ENCODE peak calls at places on chromosomes 16 and 17, in nine cellular contexts. J is MM.1S, N is RWPE2, Y is lower lobe of right lung, P is right cardiac atrium, U is dorsolateral prefrontal cortex, L is heart left ventricle, Z is AG04450, H is body of pancreas. B is an unnamed sample.

GRCh38 chr17:16027708-16028584 is 28.3 kb downstream of the TTC19 start:
- DNase-seq in J (no peak), H (peak), U (no peak), L (no peak), N (peak), P (no peak), Y (no peak), Z (peak), B (peak)

GRCh38 chr17:41917957-41918391 is 777 bp downstream of the ACLY start:
- DNase-seq in U (peak), P (peak), J (peak), L (peak), Y (peak), Z (no peak), N (no peak), H (peak), B (no peak)

GRCh38 chr16:88437367-88437964 is 15.6 kb upstream of the ZFPM1 start:
- DNase-seq in H (peak), N (no peak), Z (no peak), L (no peak), J (peak), P (peak), U (no peak), Y (peak), B (no peak)

GRCh38 chr16:86083382-86084002 is 184.5 kb downstream of the IRF8 start:
- DNase-seq in P (no peak), L (no peak), J (no peak), Z (no peak), U (peak), Y (no peak), N (peak), H (peak), B (no peak)

GRCh38 chr16:29748077-29748759 is 2.4 kb upstream of the C16orf54 start:
- DNase-seq in J (no peak), L (no peak), N (no peak), Y (no peak), P (no peak), H (no peak), Z (no peak), U (no peak), B (no peak)

GRCh38 chr17:56681561-56682266 is 88.2 kb downstream of the NOG start:
- DNase-seq in P (no peak), U (no peak), N (no peak), J (peak), Y (no peak), L (no peak), Z (peak), H (no peak), B (peak)

GRCh38 chr16:24848065-24848464 is 2.3 kb downstream of the SLC5A11 start:
- DNase-seq in N (no peak), Z (no peak), H (no peak), P (no peak), U (no peak), L (no peak), J (no peak), Y (no peak), B (no peak)

GRCh38 chr17:55576237-55576998 is 65.2 kb upstream of the SMIM36 start:
- DNase-seq in P (peak), Y (peak), H (no peak), U (no peak), N (no peak), J (no peak), Z (peak), L (no peak), B (peak)

GRCh38 chr17:77296769-77297409 is 156.1 kb downstream of the SEC14L1 start:
- DNase-seq in L (no peak), U (no peak), H (no peak), Z (no peak), Y (no peak), J (no peak), N (no peak), P (no peak), B (no peak)

GRCh38 chr16:70711211-70711978 is 25.5 kb upstream of the MTSS2 start:
- DNase-seq in H (no peak), U (no peak), Y (no peak), N (no peak), L (no peak), Z (no peak), P (no peak), J (no peak), B (no peak)

GRCh38 chr16:52501746-52502145 is 45.2 kb downstream of the TOX3 start:
- DNase-seq in J (no peak), Z (no peak), Y (no peak), N (no peak), L (no peak), U (no peak), P (no peak), H (no peak), B (no peak)

GRCh38 chr17:48441231-48441711 is 11.3 kb upstream of the SKAP1 start:
- DNase-seq in P (no peak), L (no peak), N (no peak), Y (no peak), H (no peak), Z (no peak), J (peak), U (no peak), B (no peak)

GRCh38 chr16:59543641-59544040 is 809.5 kb upstream of the GOT2 start:
- DNase-seq in U (no peak), N (no peak), J (no peak), L (no peak), Z (peak), Y (no peak), H (no peak), P (no peak), B (peak)

GRCh38 chr17:78979780-78980623 is at the start of gene LGALS3BP:
- DNase-seq in L (peak), J (no peak), H (peak), P (peak), U (peak), Z (peak), N (peak), Y (peak), B (peak)

GRCh38 chr16:87324411-87325275 is 7.5 kb upstream of the C16orf95 start:
- DNase-seq in P (no peak), Z (no peak), N (peak), H (no peak), Y (no peak), L (peak), J (no peak), U (no peak), B (no peak)

GRCh38 chr16:53945996-53946395 is 242.0 kb downstream of the FTO start:
- DNase-seq in J (no peak), L (no peak), P (no peak), U (no peak), Y (no peak), Z (peak), N (no peak), H (no peak), B (peak)

GRCh38 chr17:10292057-10292931 is 80.5 kb downstream of the MYH13 start:
- DNase-seq in U (no peak), L (peak), H (no peak), Z (no peak), J (no peak), N (peak), Y (no peak), P (peak), B (peak)

DNA sequence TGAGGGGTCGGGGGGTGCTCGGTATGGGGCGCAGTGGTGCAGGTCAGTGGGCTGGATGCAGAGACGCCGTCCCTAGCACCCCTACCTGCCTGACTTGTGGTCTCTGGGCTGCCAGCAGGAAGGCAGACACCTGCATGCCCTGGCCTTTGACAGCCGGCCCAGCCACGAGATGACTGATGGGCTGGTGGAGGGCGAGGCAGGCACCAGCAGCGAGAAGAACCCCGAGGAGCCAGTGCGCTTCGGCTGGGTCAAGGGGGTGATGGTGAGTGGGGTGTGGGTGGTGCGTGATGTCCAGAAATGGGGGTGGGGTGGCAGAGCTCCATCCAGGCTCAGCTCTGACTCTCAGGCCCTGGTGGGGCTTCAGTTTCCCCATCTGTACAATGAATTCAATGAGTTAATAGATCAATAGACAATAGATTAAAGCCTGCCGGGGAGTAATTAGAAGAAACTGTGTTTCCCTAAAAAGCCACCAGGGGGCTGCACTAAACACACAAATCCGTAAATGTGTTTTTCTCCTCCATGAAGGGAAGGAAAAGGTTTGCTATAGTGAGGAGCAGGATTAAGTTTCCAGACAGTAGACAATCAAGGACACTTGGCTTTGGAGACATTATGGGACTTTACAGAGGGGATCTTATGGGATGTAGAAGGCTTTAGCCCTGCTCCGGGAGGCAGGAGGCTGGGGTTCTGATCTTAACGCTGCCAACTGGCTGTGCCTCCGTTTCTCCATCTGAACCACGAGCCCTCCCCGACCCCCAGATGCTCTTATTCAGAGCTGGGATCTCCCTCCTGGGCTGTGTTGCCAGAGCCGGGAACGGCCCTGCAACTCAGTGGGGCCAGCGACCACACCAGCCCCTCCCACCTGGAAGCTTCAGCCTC is 2.2 kb downstream of the SLC12A3 start:
- DNase-seq in P (no peak), U (no peak), N (no peak), Z (no peak), J (peak), Y (no peak), H (peak), L (no peak), B (no peak)
- H3K27ac ChIP-seq in P (no peak), U (no peak), N (no peak), Z (no peak), J (no peak), Y (no peak), H (no peak), L (no peak), B (no peak)

GRCh38 chr16:12096828-12097522 is 120.4 kb downstream of the SNX29 start:
- DNase-seq in J (no peak), N (peak), H (no peak), L (no peak), Z (no peak), U (no peak), Y (no peak), P (no peak), B (no peak)
- H3K27ac ChIP-seq in J (no peak), N (no peak), H (no peak), L (no peak), Z (peak), U (peak), Y (no peak), P (peak), B (no peak)

DNA sequence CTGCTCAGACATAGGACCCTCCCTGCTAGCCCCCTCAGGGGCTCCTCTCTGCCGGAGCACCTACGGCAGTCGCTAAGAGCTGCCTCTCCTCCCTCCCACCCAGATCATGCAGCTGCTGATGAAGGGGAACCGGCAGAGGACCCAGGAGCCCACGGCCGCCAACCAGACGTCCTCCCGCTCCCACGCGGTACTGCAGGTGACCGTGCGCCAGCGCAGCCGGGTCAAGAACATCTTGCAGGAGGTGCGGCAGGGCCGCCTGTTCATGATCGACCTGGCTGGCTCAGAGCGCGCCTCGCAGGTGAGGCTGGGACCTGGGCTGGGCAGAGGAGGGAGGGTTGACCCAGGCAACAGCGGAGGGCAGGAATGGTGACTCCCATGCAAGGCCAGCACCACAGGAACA is 17.0 kb downstream of the BTBD17 start:
- DNase-seq in Z (no peak), H (no peak), N (no peak), P (no peak), L (peak), Y (no peak), U (no peak), J (no peak), B (no peak)
- H3K27ac ChIP-seq in Z (no peak), H (no peak), N (no peak), P (no peak), L (no peak), Y (no peak), U (no peak), J (no peak), B (no peak)

GRCh38 chr17:40530531-40530987 is 29.1 kb upstream of the TNS4 start:
- DNase-seq in Y (no peak), H (no peak), P (no peak), U (no peak), L (no peak), J (no peak), Z (no peak), N (peak), B (no peak)
- H3K27ac ChIP-seq in Y (no peak), H (no peak), P (no peak), U (no peak), L (no peak), J (no peak), Z (no peak), N (peak), B (peak)

DNA sequence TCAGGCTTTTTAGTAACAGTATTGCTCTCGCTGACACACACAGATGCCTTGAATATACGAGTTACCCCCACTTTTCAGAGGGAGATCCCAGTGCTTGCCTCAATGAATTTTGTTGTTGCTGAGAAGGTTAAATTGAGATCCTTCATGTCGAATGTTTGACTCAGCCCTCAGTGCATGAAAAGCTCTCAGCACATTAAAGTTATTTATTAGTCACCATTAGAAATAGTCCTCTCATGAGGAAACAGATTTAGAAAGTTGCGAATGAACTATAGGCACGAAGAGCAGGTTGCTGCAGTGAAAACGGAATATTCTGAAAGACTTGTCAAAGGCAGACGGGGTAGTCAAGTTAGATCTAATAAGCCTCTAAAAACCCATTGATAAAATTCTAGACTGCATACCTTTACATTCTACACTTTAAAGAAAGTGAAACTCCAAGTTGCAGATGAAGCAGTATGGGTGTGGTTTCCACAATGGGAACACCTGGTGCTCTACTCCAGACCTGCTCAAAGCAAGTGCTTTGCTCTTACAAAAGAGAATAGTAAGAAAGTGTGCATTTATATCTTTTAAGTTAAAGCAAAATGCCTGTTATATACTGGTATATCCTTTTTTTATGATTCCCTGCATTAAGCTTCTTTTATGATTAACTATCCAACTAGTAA is 238.1 kb downstream of the MAF start:
- DNase-seq in H (no peak), U (no peak), P (no peak), J (peak), L (no peak), N (no peak), Z (no peak), Y (no peak), B (no peak)
- H3K27ac ChIP-seq in H (no peak), U (no peak), P (no peak), J (peak), L (no peak), N (no peak), Z (no peak), Y (no peak), B (no peak)

GRCh38 chr16:77721752-77722314 is 481 bp upstream of the NUDT7 start:
- DNase-seq in Z (no peak), J (no peak), U (no peak), L (no peak), Y (no peak), P (no peak), N (no peak), H (no peak), B (no peak)

GRCh38 chr16:77724174-77724573 is 1.9 kb downstream of the NUDT7 start:
- DNase-seq in Z (no peak), H (no peak), Y (no peak), P (no peak), J (no peak), L (no peak), N (no peak), U (no peak), B (no peak)

GRCh38 chr16:77722315-77723107 is at the start of gene NUDT7:
- DNase-seq in U (peak), L (peak), Y (peak), Z (peak), J (peak), N (peak), H (peak), P (peak), B (peak)

DNA sequence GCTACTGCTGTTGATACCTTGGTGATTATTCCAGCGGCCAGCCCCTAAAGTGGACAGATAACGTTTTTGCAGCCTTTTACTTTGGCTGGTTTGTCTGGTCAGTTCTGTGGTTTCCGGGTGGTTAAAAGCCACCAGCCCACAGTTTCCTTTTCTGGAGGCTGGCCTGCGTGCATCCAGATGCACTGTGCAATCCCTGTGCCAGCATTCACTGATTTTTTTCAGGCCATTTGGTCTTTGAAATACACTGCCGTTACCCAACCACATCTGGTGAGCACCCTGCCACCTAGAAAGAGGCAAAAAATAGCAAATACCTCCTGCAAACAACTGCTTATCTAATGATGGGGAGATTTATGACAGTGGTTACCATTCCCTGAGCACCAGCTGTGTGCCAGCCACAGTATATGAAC is 797 bp downstream of the NUDT7 start:
- DNase-seq in N (no peak), U (no peak), Y (no peak), P (peak), Z (peak), H (peak), J (peak), L (no peak), B (no peak)
- H3K27ac ChIP-seq in N (peak), U (peak), Y (peak), P (peak), Z (peak), H (peak), J (peak), L (peak), B (no peak)

GRCh38 chr16:20897253-20897896 is 2.8 kb downstream of the DCUN1D3 start:
- DNase-seq in Z (no peak), Y (no peak), H (no peak), N (no peak), L (no peak), U (no peak), P (no peak), J (no peak), B (peak)

GRCh38 chr16:20899503-20900298 is 457 bp downstream of the DCUN1D3 start:
- DNase-seq in H (peak), Z (no peak), P (no peak), L (no peak), N (no peak), Y (peak), U (no peak), J (no peak), B (no peak)

GRCh38 chr16:20900299-20901067 is at the start of the genes DCUN1D3 and LYRM1:
- DNase-seq in N (peak), Z (peak), J (peak), Y (peak), U (peak), P (peak), H (peak), L (peak), B (peak)

GRCh38 chr16:20898938-20899502 is 1.1 kb downstream of the DCUN1D3 start:
- DNase-seq in N (no peak), J (no peak), U (no peak), Z (peak), L (no peak), P (no peak), H (no peak), Y (no peak), B (peak)

DNA sequence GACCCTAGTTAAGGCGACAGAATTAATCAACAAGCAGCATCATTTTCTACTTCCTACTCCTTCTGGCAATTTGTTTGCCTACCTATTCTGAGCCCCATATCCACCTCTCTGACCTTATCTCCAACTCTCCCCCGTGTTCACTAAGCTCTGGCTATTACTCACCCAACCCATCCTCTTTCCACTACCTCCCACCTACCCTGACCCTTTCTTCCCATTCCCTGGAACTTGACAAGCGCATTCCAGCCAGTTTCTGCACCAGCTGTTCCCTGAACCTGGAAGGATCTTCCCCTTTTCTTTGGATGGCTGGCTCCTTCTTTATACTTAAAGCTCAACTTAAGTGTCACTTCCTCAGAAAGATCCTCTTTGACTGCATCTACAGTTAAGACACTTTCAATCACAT is 2.3 kb downstream of the DCUN1D3 start:
- DNase-seq in J (no peak), U (no peak), Z (no peak), L (no peak), N (no peak), H (no peak), P (no peak), Y (no peak), B (no peak)
- H3K27ac ChIP-seq in J (no peak), U (peak), Z (no peak), L (peak), N (peak), H (peak), P (no peak), Y (peak), B (no peak)

DNA sequence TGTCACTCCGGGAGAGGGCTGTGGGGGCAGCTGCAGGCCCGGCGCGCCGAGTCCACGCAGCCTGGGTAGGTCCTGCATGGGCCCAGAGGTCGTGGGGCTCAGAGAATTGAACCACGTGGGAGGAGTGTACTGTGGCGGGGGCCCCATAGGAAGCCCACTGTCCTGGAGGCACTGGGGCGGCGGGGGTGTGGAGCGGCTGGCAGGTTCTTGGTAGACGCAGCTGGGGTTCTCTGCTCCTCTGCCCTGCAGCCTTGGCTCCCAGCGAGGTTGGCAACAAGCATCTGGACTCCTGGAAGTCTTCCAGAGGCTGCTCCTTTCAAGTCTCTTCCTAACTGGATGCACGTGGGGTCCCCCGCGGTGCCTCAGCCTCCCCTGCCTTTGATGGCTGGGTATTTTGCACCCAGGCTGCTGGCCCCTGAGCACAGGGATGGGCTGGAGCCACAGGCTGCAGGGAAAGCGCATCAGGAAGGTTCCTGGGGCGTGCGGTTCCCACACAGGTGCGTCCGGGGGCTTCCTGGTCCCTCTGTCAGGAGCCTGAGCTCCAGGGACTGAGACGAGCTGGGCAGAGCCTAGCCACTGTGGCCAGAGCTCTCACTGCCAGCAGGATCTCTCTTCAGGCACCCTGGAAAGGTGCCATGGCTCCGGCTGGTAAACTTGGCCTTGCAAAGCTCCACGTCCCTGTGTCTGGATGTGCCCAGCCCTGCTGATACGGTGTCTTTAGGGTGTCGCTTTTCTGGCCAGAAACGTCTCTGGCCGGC is 9.3 kb downstream of the KCTD5 start:
- DNase-seq in L (peak), J (no peak), U (no peak), Y (no peak), Z (no peak), H (peak), P (peak), N (peak), B (no peak)
- H3K27ac ChIP-seq in L (peak), J (no peak), U (peak), Y (no peak), Z (no peak), H (no peak), P (peak), N (no peak), B (no peak)